ENCODE peak calls at places on chromosomes 13 and 19, in ten cellular contexts. R is LHCN-M2; G is Jurkat, Clone E6-1; J is activated naive CD8-positive, alpha-beta T cell treated with anti-CD3 and anti-CD28 coated beads, Interleukin-2, amount 50 U/mL, for 24 hours; X is activated T-cell treated with anti-CD3 and anti-CD28 coated beads for 1 hour; C is AG10803; H is BE2C; W is skeletal muscle cell; Z is nephron progenitor cell; B is amygdala. F is an unnamed sample.

GRCh38 chr19:2589441-2589840 is 113.1 kb downstream of the GNG7 start:
- DNase-seq in R (no peak), G (no peak), J (no peak), X (no peak), C (no peak), H (no peak), W (no peak), Z (no peak), B (no peak), F (no peak)

GRCh38 chr13:100394005-100394695 is 194.4 kb downstream of the GGACT start:
- DNase-seq in R (peak; percentile 91), G (peak; percentile 68), J (no peak), X (no peak), C (peak; percentile 91), H (no peak), W (peak; percentile 84), Z (no peak), B (no peak), F (no peak)

GRCh38 chr19:34667349-34668076 is 9.4 kb downstream of the SCGB2B2 start:
- DNase-seq in R (peak; percentile 35), G (peak; percentile 14), J (no peak), X (no peak), C (peak; percentile 29), H (no peak), W (peak; percentile 1), Z (no peak), B (no peak), F (no peak)

GRCh38 chr19:52190679-52191293 is 934 bp downstream of the PPP2R1A start:
- DNase-seq in R (peak; percentile 55), G (no peak), J (peak; percentile 17), X (no peak), C (peak; percentile 46), H (no peak), W (peak; percentile 7), Z (peak; percentile 25), B (peak; percentile 71), F (no peak)

GRCh38 chr13:51804295-51805172 is 571 bp upstream of the DHRS12 start:
- DNase-seq in R (no peak), G (no peak), J (peak; percentile 55), X (no peak), C (no peak), H (no peak), W (no peak), Z (no peak), B (no peak), F (no peak)

GRCh38 chr13:50187352-50188029 is 172.2 kb downstream of the KCNRG start:
- DNase-seq in R (no peak), G (no peak), J (no peak), X (no peak), C (peak; percentile 22), H (no peak), W (no peak), Z (no peak), B (no peak), F (no peak)

GRCh38 chr13:34391071-34391470 is 551.0 kb upstream of the NBEA start:
- DNase-seq in R (peak; percentile 74), G (no peak), J (no peak), X (no peak), C (peak; percentile 68), H (no peak), W (no peak), Z (no peak), B (no peak), F (no peak)

GRCh38 chr19:55580628-55581144 is at the start of gene ZNF579:
- DNase-seq in R (peak; percentile 85), G (peak; percentile 85), J (peak; percentile 88), X (peak; percentile 54), C (peak; percentile 89), H (peak; percentile 89), W (peak; percentile 53), Z (peak; percentile 82), B (peak; percentile 84), F (peak; percentile 83)

GRCh38 chr13:34128661-34129060 is 310.7 kb downstream of the RFC3 start:
- DNase-seq in R (no peak), G (no peak), J (no peak), X (no peak), C (peak; percentile 80), H (no peak), W (no peak), Z (no peak), B (no peak), F (no peak)

GRCh38 chr19:11197291-11198174 is at the start of gene KANK2:
- DNase-seq in R (peak; percentile 69), G (no peak), J (peak; percentile 80), X (peak; percentile 58), C (peak; percentile 63), H (peak; percentile 88), W (no peak), Z (peak; percentile 88), B (peak; percentile 38), F (peak; percentile 71)

GRCh38 chr13:32734511-32734910 is 148.3 kb downstream of the PDS5B start:
- DNase-seq in R (peak; percentile 68), G (no peak), J (peak; percentile 5), X (no peak), C (peak; percentile 52), H (peak; percentile 43), W (peak; percentile 78), Z (no peak), B (no peak), F (no peak)

F was measured in SK-N-DZ.